ENCODE peak calls at places on chromosomes 1 and 21, in eight cellular contexts. E, R, C, Q, V, U, Y and M are unnamed samples. For H3K4me1, the result is how much of the 10 kb centered on the place peaks cover.

GRCh38 chr1:212514056-212514614 is 81.4 kb downstream of the NENF start:
- DNase-seq in V (no peak), Q (peak), C (no peak), R (peak), Y (peak), E (peak), U (no peak), M (peak)

GRCh38 chr1:145988773-145989172 is 7.6 kb downstream of the TXNIP start:
- DNase-seq in U (no peak), V (no peak), C (no peak), E (no peak), R (no peak), Q (no peak), Y (no peak), M (no peak)

GRCh38 chr1:6378096-6378746 is 15.3 kb downstream of the ACOT7 start:
- DNase-seq in Q (no peak), V (no peak), Y (no peak), U (peak), C (peak), E (no peak), R (no peak), M (peak)

GRCh38 chr1:24622218-24622617 is 20.9 kb upstream of the SRRM1 start:
- DNase-seq in C (no peak), E (no peak), Y (no peak), R (no peak), V (no peak), Q (no peak), U (no peak), M (no peak)

GRCh38 chr1:17658837-17659236 is 96.3 kb upstream of the ACTL8 start:
- DNase-seq in U (no peak), Y (no peak), V (no peak), Q (no peak), R (no peak), C (no peak), E (no peak), M (no peak)

GRCh38 chr21:29075706-29076447 is 2.4 kb upstream of the CCT8 start:
- DNase-seq in E (no peak), R (peak), C (no peak), V (no peak), U (no peak), Q (peak), Y (peak), M (no peak)

GRCh38 chr1:234372011-234372757 is 1.1 kb upstream of the COA6 start:
- DNase-seq in U (no peak), Q (no peak), V (no peak), R (no peak), Y (no peak), C (no peak), E (no peak), M (no peak)

GRCh38 chr1:72100766-72101165 is 181.6 kb downstream of the NEGR1 start:
- DNase-seq in Q (no peak), Y (no peak), V (no peak), U (peak), E (no peak), C (no peak), R (no peak), M (no peak)

GRCh38 chr1:8223531-8223930 is 94.4 kb upstream of the SLC45A1 start:
- DNase-seq in U (no peak), Q (no peak), R (no peak), C (no peak), V (no peak), E (no peak), Y (no peak), M (no peak)

GRCh38 chr1:245256528-245256927 is 101.7 kb downstream of the KIF26B start:
- DNase-seq in Y (no peak), E (no peak), V (no peak), C (no peak), U (peak), Q (no peak), R (no peak), M (peak)

GRCh38 chr21:37848721-37849490 is 67.4 kb downstream of the KCNJ6 start:
- DNase-seq in E (no peak), C (no peak), V (no peak), U (no peak), R (no peak), Q (no peak), Y (peak), M (no peak)

GRCh38 chr1:20096840-20097447 is 22.4 kb downstream of the PLA2G2D start:
- DNase-seq in E (no peak), Y (no peak), Q (no peak), U (no peak), V (no peak), C (no peak), R (no peak), M (peak)

GRCh38 chr21:41377715-41378114 is 15.9 kb downstream of the MX2 start:
- DNase-seq in R (no peak), E (no peak), V (no peak), U (peak), Y (no peak), Q (no peak), C (no peak), M (peak)

GRCh38 chr1:219805191-219805590 is 123.2 kb downstream of the SLC30A10 start:
- DNase-seq in R (peak), Q (no peak), E (no peak), Y (no peak), U (no peak), C (no peak), V (no peak), M (no peak)

GRCh38 chr1:14922942-14923341 is 230.6 kb upstream of the TMEM51 start:
- DNase-seq in U (peak), V (no peak), E (no peak), C (no peak), Q (no peak), Y (no peak), R (no peak), M (no peak)

GRCh38 chr1:201861448-201861847 is 27.2 kb upstream of the SHISA4 start:
- DNase-seq in V (no peak), Y (no peak), C (no peak), Q (no peak), U (no peak), E (no peak), R (no peak), M (no peak)

GRCh38 chr1:109306832-109307362 is at the start of gene MYBPHL:
- DNase-seq in V (peak), C (no peak), R (no peak), U (peak), Q (no peak), E (no peak), Y (no peak), M (no peak)

GRCh38 chr1:229835226-229835625 is 209.2 kb downstream of the URB2 start:
- DNase-seq in Y (no peak), E (no peak), C (no peak), R (no peak), Q (no peak), V (no peak), U (no peak), M (no peak)

GRCh38 chr1:91244737-91245136 is 159.9 kb downstream of the HFM1 start:
- DNase-seq in R (no peak), Q (no peak), U (no peak), Y (no peak), V (no peak), E (no peak), C (no peak), M (no peak)

GRCh38 chr1:227268943-227269342 is 49.3 kb downstream of the CDC42BPA start:
- DNase-seq in V (no peak), Y (no peak), R (peak), C (no peak), U (no peak), Q (no peak), E (peak), M (no peak)

GRCh38 chr21:43658769-43659135 is 536 bp downstream of the HSF2BP start:
- DNase-seq in Q (no peak), V (no peak), C (peak), Y (no peak), U (peak), E (no peak), R (no peak), M (no peak)

GRCh38 chr1:20153000-20153418 is 13.9 kb downstream of the PLA2G2F start:
- DNase-seq in U (peak), Y (no peak), R (no peak), Q (no peak), V (no peak), C (peak), E (peak), M (peak)

GRCh38 chr1:209674957-209675566 is at the start of gene G0S2:
- DNase-seq in Q (no peak), Y (peak), E (peak), R (peak), V (peak), C (peak), U (peak), M (peak)

GRCh38 chr21:28253378-28253777 is 739.3 kb downstream of the LTN1 start:
- DNase-seq in V (no peak), Q (peak), C (no peak), Y (peak), E (peak), U (no peak), R (peak), M (no peak)

GRCh38 chr21:35509004-35509704 is 460.1 kb upstream of the RUNX1 start:
- DNase-seq in E (no peak), Q (no peak), V (no peak), U (no peak), C (no peak), Y (no peak), R (no peak), M (no peak)

GRCh38 chr1:118136511-118136937 is 48.5 kb downstream of the SPAG17 start:
- DNase-seq in E (peak), R (peak), U (no peak), Q (peak), C (no peak), Y (peak), V (peak), M (no peak)

GRCh38 chr21:45293726-45294401 is 6.2 kb upstream of the POFUT2 start:
- DNase-seq in Y (no peak), E (no peak), Q (no peak), U (no peak), V (peak), R (no peak), C (peak), M (no peak)

GRCh38 chr1:89724369-89725015 is 91.6 kb downstream of the LRRC8C start:
- DNase-seq in U (no peak), C (no peak), V (no peak), E (no peak), R (peak), Q (peak), Y (peak), M (no peak)

GRCh38 chr1:188709146-188709545 is 1768.5 kb downstream of the BRINP3 start:
- DNase-seq in E (no peak), V (no peak), Q (no peak), R (no peak), C (no peak), Y (no peak), U (no peak), M (no peak)

GRCh38 chr1:12595839-12596821 is 21.9 kb downstream of the DHRS3 start:
- DNase-seq in C (peak), Y (peak), R (peak), V (peak), Q (peak), E (peak), U (peak), M (peak)

GRCh38 chr1:25193151-25193742 is 39.1 kb downstream of the SYF2 start:
- DNase-seq in Y (no peak), E (no peak), R (no peak), Q (no peak), U (no peak), V (peak), C (no peak), M (peak)

DNA sequence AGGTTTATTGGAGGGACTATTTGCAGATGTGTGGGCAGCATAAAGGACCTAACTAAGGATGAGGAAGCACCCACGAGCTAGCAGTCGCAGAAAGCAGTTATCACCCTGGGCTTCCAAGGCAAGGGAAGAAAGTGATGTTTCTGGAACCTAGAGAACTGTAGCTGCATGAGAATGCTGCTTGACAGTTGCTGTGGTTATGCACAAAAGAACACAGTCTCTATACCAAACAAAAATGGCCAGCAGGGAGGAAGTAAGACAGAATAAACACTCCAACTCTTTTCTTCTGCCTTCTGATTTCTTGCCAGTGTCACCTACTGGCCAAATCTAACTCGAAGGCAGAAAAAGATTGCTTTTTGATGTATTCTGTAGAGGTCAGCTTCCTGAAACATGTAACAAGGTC is 190.2 kb downstream of the RASAL2 start:
- DNase-seq in U (no peak), C (no peak), R (no peak), V (no peak), E (no peak), Y (no peak), Q (no peak), M (peak)
- TF ChIP-seq CTCF in U (no peak), C (no peak), R (no peak), V (no peak), E (no peak), Y (no peak), Q (no peak), M (no peak)

GRCh38 chr1:159780583-159781582 is at the start of gene DUSP23:
- DNase-seq in Y (peak), U (peak), E (peak), V (peak), R (peak), Q (peak), C (peak), M (peak)
- H2AFZ ChIP-seq in Y (peak), U (peak), E (peak), V (peak), R (peak), Q (peak), C (peak), M (peak)

DNA sequence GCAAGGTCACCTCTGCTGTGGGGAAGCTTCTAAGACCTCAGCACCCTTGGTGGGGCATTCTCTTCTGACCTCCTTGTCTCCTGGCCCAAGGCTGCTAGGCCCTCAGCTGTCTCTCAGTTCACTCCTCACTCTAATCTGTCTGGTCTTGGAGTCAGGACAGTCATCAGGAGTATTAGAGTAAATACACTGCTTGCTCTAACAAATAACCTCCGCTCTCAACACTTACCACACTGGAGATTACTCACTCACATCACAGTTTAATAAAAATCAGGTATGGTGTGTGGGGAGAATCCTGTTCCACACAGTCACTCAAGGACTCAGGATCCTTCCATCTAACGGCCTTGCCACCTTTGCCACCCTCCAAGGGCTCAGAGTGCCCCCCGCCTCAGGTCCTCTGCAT is 26.6 kb upstream of the TMEM61 start:
- DNase-seq in Q (no peak), V (no peak), E (no peak), C (no peak), R (peak), Y (no peak), U (no peak), M (no peak)
- H3K4me1 ChIP-seq in Q (under half), V (under half), E (under half), C (under half), R (half or more), Y (under half), U (under half), M (under half)

DNA sequence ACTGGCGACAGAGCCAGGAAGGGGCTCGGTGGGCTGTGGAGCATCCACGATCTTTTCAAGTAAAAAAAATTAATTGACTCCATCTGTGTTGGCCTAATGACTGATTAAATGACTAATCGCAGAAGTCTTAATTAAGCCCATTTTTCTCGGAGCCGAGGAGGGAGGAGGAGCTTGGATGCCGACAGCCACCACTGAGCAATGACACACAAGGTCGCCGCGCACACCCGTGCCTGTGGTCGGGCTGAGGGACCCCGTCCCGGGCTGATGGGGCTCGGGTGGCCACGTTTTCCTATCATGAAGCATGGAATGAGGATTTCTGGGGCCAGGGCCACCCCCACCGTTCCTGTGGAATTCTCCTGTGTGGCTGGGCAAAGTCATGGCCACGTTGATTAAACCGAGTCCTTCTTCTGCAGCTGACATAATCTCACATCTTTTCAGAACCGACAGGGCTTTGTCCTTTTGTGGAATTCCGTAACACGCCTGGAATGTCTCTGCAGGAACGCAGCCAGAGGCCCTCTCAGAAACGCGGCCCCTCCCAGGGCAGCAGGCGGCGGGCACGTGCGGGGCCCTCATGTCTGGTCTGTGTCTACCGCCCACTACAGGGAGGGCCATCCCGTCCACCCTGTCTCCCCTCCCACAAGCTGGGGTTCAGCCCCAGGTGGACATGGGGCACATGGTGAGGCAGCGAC is 60.7 kb downstream of the MORN1 start:
- DNase-seq in U (no peak), Q (no peak), V (peak), E (peak), C (no peak), Y (peak), R (no peak), M (no peak)
- TF ChIP-seq CTCF in U (no peak), Q (no peak), V (no peak), E (no peak), C (no peak), Y (no peak), R (no peak), M (no peak)

GRCh38 chr1:31617218-31617916 is at the start of gene HCRTR1:
- DNase-seq in V (peak), C (peak), R (no peak), Q (no peak), U (peak), E (no peak), Y (no peak), M (peak)
- H2AFZ ChIP-seq in V (peak), C (peak), R (peak), Q (peak), U (peak), E (no peak), Y (peak), M (peak)

GRCh38 chr1:16378443-16378842 is 11.4 kb downstream of the SZRD1 start:
- DNase-seq in V (no peak), U (no peak), E (no peak), R (no peak), Y (no peak), C (no peak), Q (no peak), M (no peak)

GRCh38 chr1:16372535-16373340 is 5.7 kb downstream of the SZRD1 start:
- DNase-seq in V (no peak), C (no peak), Y (no peak), E (no peak), R (no peak), U (no peak), Q (no peak), M (no peak)

GRCh38 chr1:16376971-16377370 is 9.9 kb downstream of the SZRD1 start:
- DNase-seq in U (no peak), R (no peak), Q (no peak), Y (no peak), E (no peak), C (no peak), V (no peak), M (no peak)

GRCh38 chr1:16374266-16374665 is 7.2 kb downstream of the SZRD1 start:
- DNase-seq in Y (no peak), E (no peak), Q (no peak), C (no peak), V (no peak), U (peak), R (no peak), M (no peak)

GRCh38 chr1:16375521-16376359 is 8.7 kb downstream of the SZRD1 start:
- DNase-seq in Q (no peak), R (peak), C (no peak), Y (peak), E (peak), U (no peak), V (no peak), M (no peak)
- H3K4me1 ChIP-seq in Q (under half), R (under half), C (under half), Y (under half), E (under half), U (under half), V (under half), M (under half)

DNA sequence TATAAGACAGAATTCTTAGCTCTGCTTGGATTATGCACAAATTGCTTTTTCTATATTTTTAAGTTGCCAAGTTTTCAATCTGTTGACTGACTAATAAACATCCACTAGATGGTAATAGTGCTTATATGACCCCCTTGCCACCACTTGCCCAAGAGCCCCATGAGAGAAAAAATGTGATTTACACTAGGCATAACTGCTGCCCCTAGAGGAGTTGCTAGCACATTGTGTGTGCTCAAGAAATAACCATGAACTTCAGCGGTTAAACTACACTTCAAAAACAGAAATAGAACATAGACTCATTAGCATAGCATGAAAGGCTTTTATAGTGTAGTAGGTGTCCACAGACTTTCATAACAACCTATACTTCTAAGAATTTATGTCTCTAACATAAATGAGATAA is 61.4 kb downstream of the BRINP3 start:
- DNase-seq in R (peak), Q (no peak), U (no peak), Y (no peak), V (no peak), E (no peak), C (no peak), M (peak)
- TF ChIP-seq CTCF in R (peak), Q (peak), U (peak), Y (no peak), V (peak), E (no peak), C (peak), M (peak)

GRCh38 chr1:9438431-9439073 is 100.7 kb upstream of the SLC25A33 start:
- DNase-seq in R (peak), Q (peak), U (no peak), C (no peak), Y (peak), V (peak), E (peak), M (no peak)
- H2AFZ ChIP-seq in R (peak), Q (peak), U (no peak), C (no peak), Y (peak), V (no peak), E (no peak), M (no peak)

DNA sequence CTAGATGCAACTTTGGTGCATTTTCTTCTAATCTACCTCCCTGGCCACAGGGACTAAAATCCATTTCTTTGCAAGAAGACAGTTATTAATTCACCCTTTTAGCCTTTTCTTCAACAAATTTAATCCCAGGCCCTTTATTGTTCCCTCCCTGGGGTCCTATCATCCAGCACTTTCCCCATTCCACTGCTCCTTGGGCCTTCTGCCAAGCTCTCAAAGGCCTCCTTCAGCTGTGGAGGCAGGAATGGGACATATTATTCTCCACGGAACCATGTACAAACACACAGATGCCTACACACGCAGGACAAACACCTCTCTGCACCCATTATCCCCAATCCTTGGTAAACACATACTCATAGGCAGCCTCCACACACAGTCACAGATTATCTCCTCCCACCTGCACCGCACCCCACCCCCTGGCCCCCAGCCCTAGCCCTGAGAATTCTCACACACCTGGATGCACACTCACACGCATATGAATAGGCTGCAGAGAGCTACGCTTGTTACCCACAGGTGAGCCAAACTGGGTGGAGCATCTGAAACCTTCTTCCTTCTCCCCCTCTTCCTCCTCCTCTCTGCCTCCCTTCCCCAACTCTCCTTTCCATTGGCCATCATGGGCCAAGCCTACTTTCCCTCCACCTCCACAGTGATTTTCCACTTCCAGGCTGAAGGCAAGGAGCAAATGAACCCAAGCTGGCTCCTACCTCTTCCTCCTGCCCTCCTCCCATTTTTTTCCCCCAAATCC is 11.7 kb downstream of the TAGLN2 start:
- DNase-seq in R (peak), Y (no peak), V (no peak), E (no peak), Q (peak), U (no peak), C (no peak), M (peak)
- H3K4me1 ChIP-seq in R (half or more), Y (half or more), V (half or more), E (under half), Q (half or more), U (under half), C (under half), M (under half)